ENCODE peak calls at places on chromosomes 4 and X, in four cellular contexts. One of them, this sample, is unnamed.

GRCh38 chrX:44873415-44874270 is 655 bp downstream of the KDM6A start:
- DNase-seq in kidney epithelial cell: no peak
- DNase-seq in ovary: peak; percentile 73
- DNase-seq in activated naive CD8-positive, alpha-beta T cell treated with anti-CD3 and anti-CD28 coated beads, Interleukin-2, amount 50 U/mL, for 24 hours: peak; percentile 46
- DNase-seq in this sample: peak; percentile 57

GRCh38 chrX:56788229-56788628 is 59.2 kb downstream of the NBDY start:
- DNase-seq in activated naive CD8-positive, alpha-beta T cell treated with anti-CD3 and anti-CD28 coated beads, Interleukin-2, amount 50 U/mL, for 24 hours: no peak
- DNase-seq in ovary: no peak
- DNase-seq in kidney epithelial cell: no peak
- DNase-seq in this sample: peak; percentile 6

GRCh38 chrX:148871422-148872152 is 371.2 kb downstream of the AFF2 start:
- DNase-seq in kidney epithelial cell: peak; percentile 23
- DNase-seq in ovary: no peak
- DNase-seq in activated naive CD8-positive, alpha-beta T cell treated with anti-CD3 and anti-CD28 coated beads, Interleukin-2, amount 50 U/mL, for 24 hours: no peak
- DNase-seq in this sample: no peak

GRCh38 chr4:72319596-72319995 is 249.4 kb downstream of the ADAMTS3 start:
- DNase-seq in kidney epithelial cell: peak; percentile 83
- DNase-seq in ovary: no peak
- DNase-seq in activated naive CD8-positive, alpha-beta T cell treated with anti-CD3 and anti-CD28 coated beads, Interleukin-2, amount 50 U/mL, for 24 hours: no peak
- DNase-seq in this sample: no peak

GRCh38 chr4:6761540-6762243 is 20.8 kb upstream of the KIAA0232 start:
- DNase-seq in ovary: no peak
- DNase-seq in activated naive CD8-positive, alpha-beta T cell treated with anti-CD3 and anti-CD28 coated beads, Interleukin-2, amount 50 U/mL, for 24 hours: no peak
- DNase-seq in kidney epithelial cell: no peak
- DNase-seq in this sample: no peak

GRCh38 chrX:134585446-134585845 is 72.8 kb downstream of the PLAC1 start:
- DNase-seq in ovary: no peak
- DNase-seq in activated naive CD8-positive, alpha-beta T cell treated with anti-CD3 and anti-CD28 coated beads, Interleukin-2, amount 50 U/mL, for 24 hours: no peak
- DNase-seq in kidney epithelial cell: no peak
- DNase-seq in this sample: no peak

GRCh38 chr4:65865489-65865888 is 195.2 kb upstream of the EPHA5 start:
- DNase-seq in ovary: no peak
- DNase-seq in kidney epithelial cell: no peak
- DNase-seq in activated naive CD8-positive, alpha-beta T cell treated with anti-CD3 and anti-CD28 coated beads, Interleukin-2, amount 50 U/mL, for 24 hours: no peak
- DNase-seq in this sample: no peak

GRCh38 chr4:112082954-112083586 is 62.2 kb upstream of the FAM241A start:
- DNase-seq in kidney epithelial cell: peak; percentile 71
- DNase-seq in ovary: no peak
- DNase-seq in activated naive CD8-positive, alpha-beta T cell treated with anti-CD3 and anti-CD28 coated beads, Interleukin-2, amount 50 U/mL, for 24 hours: no peak
- DNase-seq in this sample: no peak

GRCh38 chr4:149897784-149898183 is 82.1 kb upstream of the IQCM start:
- DNase-seq in kidney epithelial cell: no peak
- DNase-seq in ovary: no peak
- DNase-seq in activated naive CD8-positive, alpha-beta T cell treated with anti-CD3 and anti-CD28 coated beads, Interleukin-2, amount 50 U/mL, for 24 hours: no peak
- DNase-seq in this sample: no peak

This sample was measured in transverse colon.